ENCODE peak calls at places on chromosome 14, in nine cellular contexts. One of them, this sample, is unnamed.
A peak's percentile ranks its signal among the peaks of the same experiment; 100 is the strongest.

GRCh38 chr14:98909251-98909944 is 362.6 kb downstream of the BCL11B start:
- DNase-seq in astrocyte of the spinal cord: peak; percentile 79
- DNase-seq in mesenchymal stem cell: no peak
- DNase-seq in AG04449: no peak
- DNase-seq in HuH-7: no peak
- DNase-seq in neural progenitor cell: no peak
- DNase-seq in ELR: peak; percentile 7
- DNase-seq in activated T-helper 1 cell treated with Interleukin-2 at 50 U/mL for 16 hours: no peak
- DNase-seq in fibroblast of pulmonary artery: no peak
- DNase-seq in this sample: peak; percentile 96

GRCh38 chr14:94123296-94123695 is 6.1 kb downstream of the IFI27L2 start:
- DNase-seq in AG04449: no peak
- DNase-seq in neural progenitor cell: no peak
- DNase-seq in HuH-7: no peak
- DNase-seq in activated T-helper 1 cell treated with Interleukin-2 at 50 U/mL for 16 hours: no peak
- DNase-seq in ELR: no peak
- DNase-seq in mesenchymal stem cell: no peak
- DNase-seq in astrocyte of the spinal cord: no peak
- DNase-seq in fibroblast of pulmonary artery: no peak
- DNase-seq in this sample: no peak

GRCh38 chr14:24072436-24072835 is 1.1 kb downstream of the CPNE6 start:
- DNase-seq in HuH-7: no peak
- DNase-seq in ELR: no peak
- DNase-seq in neural progenitor cell: no peak
- DNase-seq in activated T-helper 1 cell treated with Interleukin-2 at 50 U/mL for 16 hours: no peak
- DNase-seq in astrocyte of the spinal cord: no peak
- DNase-seq in mesenchymal stem cell: no peak
- DNase-seq in AG04449: no peak
- DNase-seq in fibroblast of pulmonary artery: no peak
- DNase-seq in this sample: no peak

GRCh38 chr14:95993768-95994592 is 45.2 kb upstream of the C14orf132 start:
- DNase-seq in activated T-helper 1 cell treated with Interleukin-2 at 50 U/mL for 16 hours: no peak
- DNase-seq in HuH-7: peak; percentile 8
- DNase-seq in ELR: peak; percentile 74
- DNase-seq in mesenchymal stem cell: peak; percentile 58
- DNase-seq in astrocyte of the spinal cord: peak; percentile 53
- DNase-seq in neural progenitor cell: peak; percentile 91
- DNase-seq in fibroblast of pulmonary artery: peak; percentile 65
- DNase-seq in AG04449: no peak
- DNase-seq in this sample: peak; percentile 48

GRCh38 chr14:52312872-52313492 is 1.1 kb upstream of the PTGER2 start:
- DNase-seq in ELR: no peak
- DNase-seq in AG04449: no peak
- DNase-seq in HuH-7: no peak
- DNase-seq in activated T-helper 1 cell treated with Interleukin-2 at 50 U/mL for 16 hours: no peak
- DNase-seq in astrocyte of the spinal cord: no peak
- DNase-seq in neural progenitor cell: no peak
- DNase-seq in mesenchymal stem cell: peak; percentile 32
- DNase-seq in fibroblast of pulmonary artery: peak; percentile 56
- DNase-seq in this sample: no peak

GRCh38 chr14:102949801-102950451 is 27.5 kb downstream of the AMN start:
- DNase-seq in neural progenitor cell: no peak
- DNase-seq in astrocyte of the spinal cord: peak; percentile 54
- DNase-seq in activated T-helper 1 cell treated with Interleukin-2 at 50 U/mL for 16 hours: no peak
- DNase-seq in mesenchymal stem cell: no peak
- DNase-seq in HuH-7: no peak
- DNase-seq in ELR: no peak
- DNase-seq in fibroblast of pulmonary artery: no peak
- DNase-seq in AG04449: no peak
- DNase-seq in this sample: no peak

GRCh38 chr14:31902915-31903646 is 174.0 kb upstream of the ARHGAP5 start:
- DNase-seq in astrocyte of the spinal cord: no peak
- DNase-seq in fibroblast of pulmonary artery: no peak
- DNase-seq in HuH-7: no peak
- DNase-seq in AG04449: no peak
- DNase-seq in ELR: no peak
- DNase-seq in neural progenitor cell: no peak
- DNase-seq in mesenchymal stem cell: no peak
- DNase-seq in activated T-helper 1 cell treated with Interleukin-2 at 50 U/mL for 16 hours: no peak
- DNase-seq in this sample: no peak

GRCh38 chr14:61505815-61506809 is 184.7 kb downstream of the PRKCH start:
- DNase-seq in AG04449: no peak
- DNase-seq in fibroblast of pulmonary artery: peak; percentile 81
- DNase-seq in HuH-7: no peak
- DNase-seq in mesenchymal stem cell: peak; percentile 92
- DNase-seq in neural progenitor cell: no peak
- DNase-seq in activated T-helper 1 cell treated with Interleukin-2 at 50 U/mL for 16 hours: no peak
- DNase-seq in astrocyte of the spinal cord: peak; percentile 81
- DNase-seq in ELR: peak; percentile 42
- DNase-seq in this sample: peak; percentile 91

GRCh38 chr14:77979666-77980351 is 179.9 kb downstream of the ADCK1 start:
- DNase-seq in mesenchymal stem cell: no peak
- DNase-seq in HuH-7: peak; percentile 33
- DNase-seq in activated T-helper 1 cell treated with Interleukin-2 at 50 U/mL for 16 hours: no peak
- DNase-seq in astrocyte of the spinal cord: peak; percentile 50
- DNase-seq in AG04449: no peak
- DNase-seq in fibroblast of pulmonary artery: no peak
- DNase-seq in ELR: no peak
- DNase-seq in neural progenitor cell: peak; percentile 64
- DNase-seq in this sample: peak; percentile 19

GRCh38 chr14:105421723-105422615 is 2.3 kb downstream of the MTA1 start:
- DNase-seq in AG04449: no peak
- DNase-seq in fibroblast of pulmonary artery: no peak
- DNase-seq in HuH-7: no peak
- DNase-seq in activated T-helper 1 cell treated with Interleukin-2 at 50 U/mL for 16 hours: no peak
- DNase-seq in astrocyte of the spinal cord: no peak
- DNase-seq in mesenchymal stem cell: no peak
- DNase-seq in neural progenitor cell: no peak
- DNase-seq in ELR: no peak
- DNase-seq in this sample: no peak